ENCODE peak calls at places on chromosome 11, in six cellular contexts. One of them, this sample, is unnamed.

GRCh38 chr11:21814169-21814568 is 378.7 kb upstream of the ANO5 start:
- DNase-seq in cardiac muscle cell: peak
- DNase-seq in H9: no peak
- DNase-seq in A549: peak
- DNase-seq in epithelial cell of esophagus: peak
- DNase-seq in ascending aorta: no peak
- DNase-seq in this sample: no peak

GRCh38 chr11:113192121-113192925 is 122.1 kb upstream of the TTC12 start:
- DNase-seq in cardiac muscle cell: no peak
- DNase-seq in H9: no peak
- DNase-seq in A549: no peak
- DNase-seq in epithelial cell of esophagus: no peak
- DNase-seq in ascending aorta: no peak
- DNase-seq in this sample: no peak

GRCh38 chr11:94134651-94135512 is 6.2 kb downstream of the PANX1 start:
- DNase-seq in cardiac muscle cell: peak
- DNase-seq in H9: no peak
- DNase-seq in A549: no peak
- DNase-seq in epithelial cell of esophagus: peak
- DNase-seq in ascending aorta: peak
- DNase-seq in this sample: peak

GRCh38 chr11:129375731-129376657 is at the start of gene BARX2:
- DNase-seq in cardiac muscle cell: peak
- DNase-seq in H9: peak
- DNase-seq in A549: peak
- DNase-seq in epithelial cell of esophagus: peak
- DNase-seq in ascending aorta: no peak
- DNase-seq in this sample: no peak

GRCh38 chr11:44604171-44604581 is 38.7 kb downstream of the CD82 start:
- DNase-seq in cardiac muscle cell: no peak
- DNase-seq in H9: no peak
- DNase-seq in A549: no peak
- DNase-seq in epithelial cell of esophagus: peak
- DNase-seq in ascending aorta: peak
- DNase-seq in this sample: no peak

GRCh38 chr11:123479048-123479837 is 49.2 kb downstream of the GRAMD1B start:
- DNase-seq in cardiac muscle cell: no peak
- DNase-seq in H9: no peak
- DNase-seq in A549: no peak
- DNase-seq in epithelial cell of esophagus: no peak
- DNase-seq in ascending aorta: no peak
- DNase-seq in this sample: no peak

GRCh38 chr11:112343368-112344039 is 82.8 kb upstream of the PLET1 start:
- DNase-seq in cardiac muscle cell: peak
- DNase-seq in H9: no peak
- DNase-seq in A549: no peak
- DNase-seq in epithelial cell of esophagus: peak
- DNase-seq in ascending aorta: peak
- DNase-seq in this sample: no peak

GRCh38 chr11:33920838-33921613 is 29.1 kb upstream of the LMO2 start:
- DNase-seq in cardiac muscle cell: peak
- DNase-seq in H9: no peak
- DNase-seq in A549: no peak
- DNase-seq in epithelial cell of esophagus: no peak
- DNase-seq in ascending aorta: no peak
- DNase-seq in this sample: no peak

GRCh38 chr11:66546368-66546965 is at the start of gene ACTN3:
- DNase-seq in cardiac muscle cell: peak
- DNase-seq in H9: peak
- DNase-seq in A549: peak
- DNase-seq in epithelial cell of esophagus: peak
- DNase-seq in ascending aorta: peak
- DNase-seq in this sample: no peak

GRCh38 chr11:115925568-115925904 is 421.3 kb upstream of the CADM1 start:
- DNase-seq in cardiac muscle cell: no peak
- DNase-seq in H9: no peak
- DNase-seq in A549: no peak
- DNase-seq in epithelial cell of esophagus: no peak
- DNase-seq in ascending aorta: no peak
- DNase-seq in this sample: no peak

GRCh38 chr11:126061707-126062678 is 673 bp downstream of the CDON start:
- DNase-seq in cardiac muscle cell: peak
- DNase-seq in H9: peak
- DNase-seq in A549: peak
- DNase-seq in epithelial cell of esophagus: peak
- DNase-seq in ascending aorta: peak
- DNase-seq in this sample: no peak
- TF ChIP-seq CTCF in cardiac muscle cell: peak
- TF ChIP-seq CTCF in H9: peak
- TF ChIP-seq CTCF in A549: peak
- TF ChIP-seq CTCF in epithelial cell of esophagus: peak
- TF ChIP-seq CTCF in ascending aorta: peak
- TF ChIP-seq CTCF in this sample: no peak

DNA sequence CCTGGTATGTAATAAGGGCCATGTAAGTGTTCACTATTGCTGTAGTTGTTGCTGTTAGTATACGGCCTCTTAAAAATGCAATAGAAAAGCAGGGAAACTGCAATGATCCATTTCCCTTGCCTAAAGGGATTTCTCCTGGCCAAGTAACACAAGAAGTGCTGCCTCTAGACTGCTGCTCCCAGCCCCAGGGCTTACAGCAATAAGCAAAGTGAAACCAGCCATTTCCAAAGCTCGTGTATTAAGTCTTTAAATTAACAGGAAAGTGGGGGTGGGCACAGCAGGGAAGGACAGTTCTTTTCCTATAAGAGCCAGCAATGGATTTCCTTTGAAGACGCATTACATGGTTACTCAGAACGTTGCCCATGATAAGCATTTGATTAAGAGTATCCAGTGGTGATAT is 36.9 kb upstream of the WT1 start:
- DNase-seq in cardiac muscle cell: no peak
- DNase-seq in H9: no peak
- DNase-seq in A549: no peak
- DNase-seq in epithelial cell of esophagus: no peak
- DNase-seq in ascending aorta: no peak
- DNase-seq in this sample: no peak
- TF ChIP-seq CTCF in cardiac muscle cell: no peak
- TF ChIP-seq CTCF in H9: no peak
- TF ChIP-seq CTCF in A549: no peak
- TF ChIP-seq CTCF in epithelial cell of esophagus: no peak
- TF ChIP-seq CTCF in ascending aorta: no peak
- TF ChIP-seq CTCF in this sample: no peak

DNA sequence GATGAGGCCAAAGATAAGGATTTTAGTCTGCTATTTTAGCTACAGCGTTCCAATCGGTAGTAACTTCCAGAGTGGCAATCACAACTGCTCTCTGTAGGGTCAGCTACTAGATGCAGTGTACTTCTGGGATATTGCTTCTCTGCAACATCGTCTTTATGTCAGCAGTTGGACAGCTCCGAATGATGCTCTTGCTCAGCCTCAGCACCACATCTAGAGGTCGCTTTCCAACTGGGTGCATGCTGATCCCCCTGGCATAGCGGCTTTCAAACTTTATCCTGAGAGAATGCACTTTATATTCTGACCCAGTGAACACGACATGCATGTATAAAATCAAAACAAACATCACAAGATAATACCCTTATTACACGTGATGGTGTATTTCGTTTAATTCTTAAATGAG is 219.6 kb downstream of the C11orf87 start:
- DNase-seq in cardiac muscle cell: peak
- DNase-seq in H9: peak
- DNase-seq in A549: peak
- DNase-seq in epithelial cell of esophagus: peak
- DNase-seq in ascending aorta: no peak
- DNase-seq in this sample: no peak
- TF ChIP-seq CTCF in cardiac muscle cell: peak
- TF ChIP-seq CTCF in H9: peak
- TF ChIP-seq CTCF in A549: peak
- TF ChIP-seq CTCF in epithelial cell of esophagus: peak
- TF ChIP-seq CTCF in ascending aorta: no peak
- TF ChIP-seq CTCF in this sample: no peak

GRCh38 chr11:70381872-70382842 is 16.2 kb upstream of the CTTN start:
- DNase-seq in cardiac muscle cell: peak
- DNase-seq in H9: no peak
- DNase-seq in A549: peak
- DNase-seq in epithelial cell of esophagus: no peak
- DNase-seq in ascending aorta: peak
- DNase-seq in this sample: no peak
- TF ChIP-seq CTCF in cardiac muscle cell: no peak
- TF ChIP-seq CTCF in H9: peak
- TF ChIP-seq CTCF in A549: no peak
- TF ChIP-seq CTCF in epithelial cell of esophagus: no peak
- TF ChIP-seq CTCF in ascending aorta: no peak
- TF ChIP-seq CTCF in this sample: no peak

GRCh38 chr11:64501500-64502427 is 89.3 kb upstream of the SLC22A12 start:
- DNase-seq in cardiac muscle cell: no peak
- DNase-seq in H9: no peak
- DNase-seq in A549: no peak
- DNase-seq in epithelial cell of esophagus: no peak
- DNase-seq in ascending aorta: no peak
- DNase-seq in this sample: no peak

GRCh38 chr11:64500176-64501013 is 90.6 kb upstream of the SLC22A12 start:
- DNase-seq in cardiac muscle cell: no peak
- DNase-seq in H9: no peak
- DNase-seq in A549: peak
- DNase-seq in epithelial cell of esophagus: no peak
- DNase-seq in ascending aorta: peak
- DNase-seq in this sample: no peak

GRCh38 chr11:64502634-64503033 is 88.4 kb upstream of the SLC22A12 start:
- DNase-seq in cardiac muscle cell: no peak
- DNase-seq in H9: no peak
- DNase-seq in A549: no peak
- DNase-seq in epithelial cell of esophagus: no peak
- DNase-seq in ascending aorta: peak
- DNase-seq in this sample: no peak

GRCh38 chr11:64504999-64505398 is 86.0 kb upstream of the SLC22A12 start:
- DNase-seq in cardiac muscle cell: no peak
- DNase-seq in H9: no peak
- DNase-seq in A549: no peak
- DNase-seq in epithelial cell of esophagus: no peak
- DNase-seq in ascending aorta: no peak
- DNase-seq in this sample: no peak

GRCh38 chr11:64503354-64503753 is 87.7 kb upstream of the SLC22A12 start:
- DNase-seq in cardiac muscle cell: no peak
- DNase-seq in H9: no peak
- DNase-seq in A549: no peak
- DNase-seq in epithelial cell of esophagus: no peak
- DNase-seq in ascending aorta: no peak
- DNase-seq in this sample: no peak
- TF ChIP-seq CTCF in cardiac muscle cell: no peak
- TF ChIP-seq CTCF in H9: no peak
- TF ChIP-seq CTCF in A549: no peak
- TF ChIP-seq CTCF in epithelial cell of esophagus: no peak
- TF ChIP-seq CTCF in ascending aorta: no peak
- TF ChIP-seq CTCF in this sample: no peak

GRCh38 chr11:96943970-96944369 is 554.2 kb downstream of the JRKL start:
- DNase-seq in cardiac muscle cell: no peak
- DNase-seq in H9: no peak
- DNase-seq in A549: no peak
- DNase-seq in epithelial cell of esophagus: no peak
- DNase-seq in ascending aorta: no peak
- DNase-seq in this sample: no peak

GRCh38 chr11:96948066-96948465 is 558.3 kb downstream of the JRKL start:
- DNase-seq in cardiac muscle cell: no peak
- DNase-seq in H9: no peak
- DNase-seq in A549: no peak
- DNase-seq in epithelial cell of esophagus: no peak
- DNase-seq in ascending aorta: no peak
- DNase-seq in this sample: no peak

DNA sequence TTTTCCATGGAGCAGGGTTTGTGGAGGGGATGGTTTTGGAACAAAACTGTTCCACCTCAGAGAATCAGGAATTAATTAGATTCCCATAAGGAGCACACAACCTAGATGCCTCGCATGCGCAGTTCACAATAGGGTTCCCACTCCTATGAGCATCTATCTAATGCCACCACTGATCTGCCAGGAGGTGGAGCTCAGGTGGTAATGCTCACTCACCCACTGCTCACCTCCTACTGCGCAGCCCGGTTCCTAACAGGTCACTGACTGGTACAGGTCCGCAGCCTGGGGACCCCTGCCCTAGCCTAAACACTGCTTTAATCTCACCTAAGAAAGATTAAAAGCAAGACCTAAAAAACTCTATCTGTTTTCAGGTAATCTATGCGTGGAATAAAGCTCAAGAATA is 553.0 kb downstream of the JRKL start:
- DNase-seq in cardiac muscle cell: no peak
- DNase-seq in H9: no peak
- DNase-seq in A549: no peak
- DNase-seq in epithelial cell of esophagus: no peak
- DNase-seq in ascending aorta: no peak
- DNase-seq in this sample: no peak
- TF ChIP-seq CTCF in cardiac muscle cell: no peak
- TF ChIP-seq CTCF in H9: no peak
- TF ChIP-seq CTCF in A549: no peak
- TF ChIP-seq CTCF in epithelial cell of esophagus: no peak
- TF ChIP-seq CTCF in ascending aorta: no peak
- TF ChIP-seq CTCF in this sample: no peak

GRCh38 chr11:14789879-14790484 is 102.0 kb downstream of the CYP2R1 start:
- DNase-seq in cardiac muscle cell: peak
- DNase-seq in H9: no peak
- DNase-seq in A549: peak
- DNase-seq in epithelial cell of esophagus: peak
- DNase-seq in ascending aorta: no peak
- DNase-seq in this sample: no peak
- TF ChIP-seq CTCF in cardiac muscle cell: peak
- TF ChIP-seq CTCF in H9: peak
- TF ChIP-seq CTCF in A549: peak
- TF ChIP-seq CTCF in epithelial cell of esophagus: peak
- TF ChIP-seq CTCF in ascending aorta: peak
- TF ChIP-seq CTCF in this sample: no peak

DNA sequence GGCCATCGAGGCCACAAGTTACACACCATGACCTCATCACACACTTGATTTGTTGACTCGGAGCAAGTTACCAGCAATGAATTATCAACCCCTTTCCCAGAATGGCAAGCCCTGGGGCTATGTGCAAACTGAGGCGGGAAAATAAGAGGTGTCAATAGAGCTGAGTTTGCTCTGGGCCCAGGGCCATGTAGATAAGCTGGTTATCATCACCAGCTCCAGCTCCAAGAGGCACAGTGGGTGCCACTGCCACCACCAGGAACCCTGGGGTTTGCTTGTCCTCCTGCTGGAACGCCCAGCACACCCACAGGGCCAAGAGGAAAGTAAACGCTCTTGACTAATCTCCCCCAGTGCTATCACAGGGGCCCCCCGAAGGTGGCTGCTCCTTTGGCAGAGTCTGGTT is 13.0 kb upstream of the VPS37C start:
- DNase-seq in cardiac muscle cell: no peak
- DNase-seq in H9: no peak
- DNase-seq in A549: no peak
- DNase-seq in epithelial cell of esophagus: no peak
- DNase-seq in ascending aorta: peak
- DNase-seq in this sample: no peak
- TF ChIP-seq CTCF in cardiac muscle cell: no peak
- TF ChIP-seq CTCF in H9: no peak
- TF ChIP-seq CTCF in A549: no peak
- TF ChIP-seq CTCF in epithelial cell of esophagus: no peak
- TF ChIP-seq CTCF in ascending aorta: no peak
- TF ChIP-seq CTCF in this sample: no peak